ENCODE peak calls at places on chromosome X, in five cellular contexts. One of them, this sample, is unnamed.

GRCh38 chrX:145792281-145792680 is 25.3 kb upstream of the SLITRK2 start:
- DNase-seq in GM12892: no peak
- DNase-seq in Peyer's patch: no peak
- DNase-seq in lower leg skin: no peak
- DNase-seq in HCT116: no peak
- DNase-seq in this sample: no peak

GRCh38 chrX:21756785-21757529 is 959 bp downstream of the SMPX start:
- DNase-seq in GM12892: no peak
- DNase-seq in Peyer's patch: no peak
- DNase-seq in lower leg skin: no peak
- DNase-seq in HCT116: no peak
- DNase-seq in this sample: no peak

GRCh38 chrX:6225307-6226052 is 3.2 kb downstream of the NLGN4X start:
- DNase-seq in GM12892: no peak
- DNase-seq in Peyer's patch: no peak
- DNase-seq in lower leg skin: no peak
- DNase-seq in HCT116: no peak
- DNase-seq in this sample: no peak

GRCh38 chrX:9184231-9184630 is 150.3 kb upstream of the FAM9B start:
- DNase-seq in GM12892: no peak
- DNase-seq in Peyer's patch: no peak
- DNase-seq in lower leg skin: no peak
- DNase-seq in HCT116: no peak
- DNase-seq in this sample: no peak

GRCh38 chrX:49844622-49845021 is 15.5 kb downstream of the PAGE4 start:
- DNase-seq in GM12892: no peak
- DNase-seq in Peyer's patch: no peak
- DNase-seq in lower leg skin: no peak
- DNase-seq in HCT116: no peak
- DNase-seq in this sample: no peak

GRCh38 chrX:93874554-93874953 is 200.5 kb downstream of the FAM133A start:
- DNase-seq in GM12892: no peak
- DNase-seq in Peyer's patch: no peak
- DNase-seq in lower leg skin: no peak
- DNase-seq in HCT116: no peak
- DNase-seq in this sample: no peak

GRCh38 chrX:145393702-145394235 is 146.5 kb downstream of the SPANXN1 start:
- DNase-seq in GM12892: no peak
- DNase-seq in Peyer's patch: no peak
- DNase-seq in lower leg skin: no peak
- DNase-seq in HCT116: no peak
- DNase-seq in this sample: no peak

GRCh38 chrX:46637937-46638336 is 64.4 kb downstream of the CHST7 start:
- DNase-seq in GM12892: no peak
- DNase-seq in Peyer's patch: no peak
- DNase-seq in lower leg skin: no peak
- DNase-seq in HCT116: no peak
- DNase-seq in this sample: no peak

GRCh38 chrX:119690921-119691716 is 1.8 kb downstream of the SEPTIN6 start:
- DNase-seq in GM12892: no peak
- DNase-seq in Peyer's patch: no peak
- DNase-seq in lower leg skin: no peak
- DNase-seq in HCT116: no peak
- DNase-seq in this sample: peak; percentile 30

GRCh38 chrX:3094261-3094660 is 53.0 kb downstream of the ARSF start:
- DNase-seq in GM12892: no peak
- DNase-seq in Peyer's patch: no peak
- DNase-seq in lower leg skin: no peak
- DNase-seq in HCT116: peak; percentile 15
- DNase-seq in this sample: no peak

GRCh38 chrX:25028726-25029125 is 13.0 kb upstream of the ARX start:
- DNase-seq in GM12892: no peak
- DNase-seq in Peyer's patch: no peak
- DNase-seq in lower leg skin: no peak
- DNase-seq in HCT116: no peak
- DNase-seq in this sample: no peak

GRCh38 chrX:13059676-13060499 is 15.5 kb upstream of the FAM9C start:
- DNase-seq in GM12892: no peak
- DNase-seq in Peyer's patch: no peak
- DNase-seq in lower leg skin: no peak
- DNase-seq in HCT116: peak; percentile 26
- DNase-seq in this sample: no peak

GRCh38 chrX:80282535-80282934 is 137.7 kb upstream of the TENT5D start:
- DNase-seq in GM12892: no peak
- DNase-seq in Peyer's patch: no peak
- DNase-seq in lower leg skin: no peak
- DNase-seq in HCT116: no peak
- DNase-seq in this sample: no peak

GRCh38 chrX:13776387-13776786 is 40.5 kb downstream of the GPM6B start:
- DNase-seq in GM12892: no peak
- DNase-seq in Peyer's patch: no peak
- DNase-seq in lower leg skin: no peak
- DNase-seq in HCT116: no peak
- DNase-seq in this sample: no peak

GRCh38 chrX:43813898-43814297 is 68.4 kb downstream of the MAOB start:
- DNase-seq in GM12892: no peak
- DNase-seq in Peyer's patch: no peak
- DNase-seq in lower leg skin: no peak
- DNase-seq in HCT116: peak; percentile 10
- DNase-seq in this sample: no peak

GRCh38 chrX:48683411-48683982 is at the start of gene WAS:
- DNase-seq in GM12892: peak; percentile 67
- DNase-seq in Peyer's patch: no peak
- DNase-seq in lower leg skin: no peak
- DNase-seq in HCT116: no peak
- DNase-seq in this sample: no peak

GRCh38 chrX:7420712-7421111 is 272.8 kb upstream of the PUDP start:
- DNase-seq in GM12892: no peak
- DNase-seq in Peyer's patch: no peak
- DNase-seq in lower leg skin: no peak
- DNase-seq in HCT116: no peak
- DNase-seq in this sample: no peak

GRCh38 chrX:28189011-28189410 is 207.8 kb upstream of the DCAF8L1 start:
- DNase-seq in GM12892: no peak
- DNase-seq in Peyer's patch: no peak
- DNase-seq in lower leg skin: no peak
- DNase-seq in HCT116: peak; percentile 51
- DNase-seq in this sample: no peak

GRCh38 chrX:151543706-151544105 is 19.8 kb upstream of the PASD1 start:
- DNase-seq in GM12892: no peak
- DNase-seq in Peyer's patch: no peak
- DNase-seq in lower leg skin: no peak
- DNase-seq in HCT116: no peak
- DNase-seq in this sample: no peak

GRCh38 chrX:20988118-20988517 is 386.1 kb upstream of the CNKSR2 start:
- DNase-seq in GM12892: no peak
- DNase-seq in Peyer's patch: no peak
- DNase-seq in lower leg skin: no peak
- DNase-seq in HCT116: no peak
- DNase-seq in this sample: no peak

GRCh38 chrX:141133272-141133671 is 43.7 kb downstream of the LDOC1 start:
- DNase-seq in GM12892: no peak
- DNase-seq in Peyer's patch: no peak
- DNase-seq in lower leg skin: no peak
- DNase-seq in HCT116: no peak
- DNase-seq in this sample: no peak

GRCh38 chrX:2689773-2690666 is 1.1 kb upstream of the CD99 start:
- DNase-seq in GM12892: no peak
- DNase-seq in Peyer's patch: peak; percentile 89
- DNase-seq in lower leg skin: no peak
- DNase-seq in HCT116: no peak
- DNase-seq in this sample: peak; percentile 52

GRCh38 chrX:29215251-29215650 is 628.0 kb downstream of the IL1RAPL1 start:
- DNase-seq in GM12892: no peak
- DNase-seq in Peyer's patch: no peak
- DNase-seq in lower leg skin: no peak
- DNase-seq in HCT116: no peak
- DNase-seq in this sample: no peak

GRCh38 chrX:19643203-19643602 is 127.9 kb upstream of the MAP3K15 start:
- DNase-seq in GM12892: no peak
- DNase-seq in Peyer's patch: no peak
- DNase-seq in lower leg skin: no peak
- DNase-seq in HCT116: no peak
- DNase-seq in this sample: no peak

DNA sequence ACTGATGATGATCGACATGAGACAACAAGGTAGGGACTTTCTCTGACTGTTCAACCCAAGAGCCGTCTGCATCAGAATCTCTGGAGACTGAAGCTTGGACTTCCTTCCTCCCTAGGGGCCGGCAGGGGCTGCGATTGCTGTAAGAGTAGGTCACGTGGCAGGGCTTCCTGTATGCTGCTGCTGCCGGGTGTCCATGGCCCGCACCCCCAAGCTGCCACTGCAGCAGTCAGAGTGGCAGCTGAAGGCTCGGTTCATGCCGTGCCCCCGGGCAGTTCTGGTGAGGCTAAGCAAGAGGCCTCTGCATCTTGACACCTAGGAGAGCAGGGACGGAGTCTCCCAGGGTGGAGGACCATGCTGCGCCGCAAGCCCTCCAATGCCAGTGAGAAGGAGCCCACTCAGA is at the start of gene SASH3:
- DNase-seq in GM12892: no peak
- DNase-seq in Peyer's patch: no peak
- DNase-seq in lower leg skin: peak; percentile 24
- DNase-seq in HCT116: no peak
- DNase-seq in this sample: peak; percentile 60
- TF ChIP-seq POLR2A in GM12892: peak; percentile 87
- TF ChIP-seq POLR2A in Peyer's patch: no peak
- TF ChIP-seq POLR2A in lower leg skin: no peak
- TF ChIP-seq POLR2A in HCT116: no peak
- TF ChIP-seq POLR2A in this sample: no peak

DNA sequence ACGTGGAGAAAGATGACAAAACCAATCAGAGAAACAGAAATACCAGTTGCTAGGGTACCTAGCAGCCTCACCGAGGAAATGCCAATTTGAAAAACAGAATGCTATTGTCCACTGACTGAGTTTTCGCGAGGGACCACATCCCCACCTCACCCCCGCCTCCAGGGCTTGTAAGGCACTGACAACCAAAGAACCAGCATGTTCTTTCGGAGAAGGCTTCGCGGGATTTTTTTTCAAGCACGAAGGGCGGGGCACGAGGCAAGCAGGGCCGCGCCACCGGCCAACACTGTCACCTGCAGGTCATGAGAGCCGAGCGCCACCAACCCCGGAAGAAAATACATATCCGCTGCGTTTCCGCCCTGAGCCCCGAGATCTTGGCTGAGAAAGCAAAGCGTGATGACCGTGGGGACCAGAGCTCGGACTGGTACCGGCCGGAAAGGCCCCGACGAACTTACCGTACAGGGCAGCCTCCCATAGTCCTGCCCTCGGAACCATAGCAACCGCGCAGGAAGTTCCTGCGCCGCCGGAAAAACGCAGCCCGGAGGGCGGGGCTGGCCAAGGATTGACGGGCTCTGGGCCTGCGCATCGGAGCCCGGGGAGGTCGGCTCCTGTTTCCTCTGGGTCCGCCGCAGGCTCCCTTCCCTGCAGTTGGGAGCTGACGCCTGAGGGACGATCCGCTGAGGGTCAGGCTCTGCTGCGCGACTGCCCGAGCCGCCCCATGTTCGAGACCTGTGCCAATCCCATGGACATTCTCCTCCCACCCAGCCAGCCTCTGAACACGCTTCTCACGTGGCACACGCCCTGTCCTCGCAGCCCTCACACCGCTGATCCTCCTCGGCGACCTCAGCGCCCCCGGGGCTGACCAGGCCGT is 59.2 kb upstream of the PAGE5 start:
- DNase-seq in GM12892: peak; percentile 53
- DNase-seq in Peyer's patch: peak; percentile 89
- DNase-seq in lower leg skin: peak; percentile 88
- DNase-seq in HCT116: peak; percentile 68
- DNase-seq in this sample: peak; percentile 93
- TF ChIP-seq POLR2A in GM12892: peak; percentile 80
- TF ChIP-seq POLR2A in Peyer's patch: peak; percentile 59
- TF ChIP-seq POLR2A in lower leg skin: no peak
- TF ChIP-seq POLR2A in HCT116: peak; percentile 46
- TF ChIP-seq POLR2A in this sample: peak; percentile 87

DNA sequence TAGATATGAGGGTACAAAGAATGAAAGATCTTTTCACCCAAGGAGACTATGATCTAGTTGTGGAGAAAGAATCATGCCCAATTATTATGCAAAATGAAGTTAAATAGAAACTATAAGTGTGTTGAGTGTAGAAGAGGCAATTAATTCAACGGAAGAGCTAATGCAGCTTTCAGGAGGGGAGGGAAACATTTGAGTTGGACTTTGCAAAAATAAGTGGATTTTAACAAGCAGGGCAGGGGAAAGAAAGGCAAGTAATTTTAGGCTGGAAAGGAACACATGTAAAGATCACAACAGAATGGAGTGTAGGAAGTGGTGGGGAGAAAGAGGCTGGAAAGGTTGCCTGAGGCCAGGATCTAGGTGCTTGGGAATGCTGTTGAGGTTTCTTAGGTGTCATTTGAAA is 44.1 kb downstream of the KLHL15 start:
- DNase-seq in GM12892: no peak
- DNase-seq in Peyer's patch: no peak
- DNase-seq in lower leg skin: no peak
- DNase-seq in HCT116: no peak
- DNase-seq in this sample: no peak
- TF ChIP-seq POLR2A in GM12892: no peak
- TF ChIP-seq POLR2A in Peyer's patch: no peak
- TF ChIP-seq POLR2A in lower leg skin: no peak
- TF ChIP-seq POLR2A in HCT116: no peak
- TF ChIP-seq POLR2A in this sample: no peak

GRCh38 chrX:52934704-52935468 is 23.4 kb downstream of the FAM156A start:
- DNase-seq in GM12892: peak; percentile 83
- DNase-seq in Peyer's patch: peak; percentile 90
- DNase-seq in lower leg skin: peak; percentile 89
- DNase-seq in HCT116: peak; percentile 74
- DNase-seq in this sample: peak; percentile 96
- TF ChIP-seq POLR2A in GM12892: peak; percentile 69
- TF ChIP-seq POLR2A in Peyer's patch: peak; percentile 77
- TF ChIP-seq POLR2A in lower leg skin: no peak
- TF ChIP-seq POLR2A in HCT116: peak; percentile 30
- TF ChIP-seq POLR2A in this sample: peak; percentile 83

GRCh38 chrX:39736219-39737211 is 361.2 kb downstream of the BCOR start:
- DNase-seq in GM12892: no peak
- DNase-seq in Peyer's patch: no peak
- DNase-seq in lower leg skin: no peak
- DNase-seq in HCT116: no peak
- DNase-seq in this sample: peak; percentile 80
- TF ChIP-seq POLR2A in GM12892: no peak
- TF ChIP-seq POLR2A in Peyer's patch: no peak
- TF ChIP-seq POLR2A in lower leg skin: no peak
- TF ChIP-seq POLR2A in HCT116: no peak
- TF ChIP-seq POLR2A in this sample: no peak

GRCh38 chrX:107775734-107776511 is at the start of gene TSC22D3:
- DNase-seq in GM12892: peak; percentile 57
- DNase-seq in Peyer's patch: peak; percentile 83
- DNase-seq in lower leg skin: peak; percentile 76
- DNase-seq in HCT116: peak; percentile 29
- DNase-seq in this sample: peak; percentile 87
- TF ChIP-seq POLR2A in GM12892: no peak
- TF ChIP-seq POLR2A in Peyer's patch: peak; percentile 54
- TF ChIP-seq POLR2A in lower leg skin: no peak
- TF ChIP-seq POLR2A in HCT116: no peak
- TF ChIP-seq POLR2A in this sample: peak; percentile 61

GRCh38 chrX:15674514-15674898 is 9.9 kb upstream of the CLTRN start:
- DNase-seq in GM12892: no peak
- DNase-seq in Peyer's patch: peak; percentile 88
- DNase-seq in lower leg skin: peak; percentile 93
- DNase-seq in HCT116: peak; percentile 87
- DNase-seq in this sample: peak; percentile 96
- TF ChIP-seq POLR2A in GM12892: no peak
- TF ChIP-seq POLR2A in Peyer's patch: no peak
- TF ChIP-seq POLR2A in lower leg skin: no peak
- TF ChIP-seq POLR2A in HCT116: peak; percentile 34
- TF ChIP-seq POLR2A in this sample: no peak

This sample was measured in right lobe of liver.